ENCODE peak calls at places on chromosomes 11 and 22, in eight cellular contexts. F is HCT116, E is GM12891, H is suprapubic skin, A is prostate gland, S is stomach, R is GM12878, D is K562. Y is an unnamed sample.

GRCh38 chr11:83285131-83285770 is 916 bp downstream of the CCDC90B start:
- DNase-seq in F (no peak), E (no peak), H (no peak), A (no peak), S (no peak), R (no peak), D (no peak), Y (no peak)

GRCh38 chr22:41301085-41302015 is at the start of gene ZC3H7B:
- DNase-seq in F (no peak), E (peak; percentile 97), H (peak; percentile 82), A (peak; percentile 81), S (peak; percentile 84), R (peak; percentile 28), D (peak; percentile 87), Y (peak; percentile 88)

GRCh38 chr11:47691979-47692378 is 23.2 kb downstream of the AGBL2 start:
- DNase-seq in F (no peak), E (no peak), H (no peak), A (no peak), S (no peak), R (no peak), D (no peak), Y (no peak)

GRCh38 chr22:46756097-46756496 is 6.4 kb upstream of the TBC1D22A start:
- DNase-seq in F (no peak), E (no peak), H (no peak), A (no peak), S (no peak), R (no peak), D (no peak), Y (no peak)

GRCh38 chr11:112267188-112267591 is 6.5 kb upstream of the PLET1 start:
- DNase-seq in F (no peak), E (no peak), H (no peak), A (no peak), S (no peak), R (no peak), D (no peak), Y (no peak)

GRCh38 chr22:31055322-31056159 is 25.6 kb upstream of the SMTN start:
- DNase-seq in F (no peak), E (no peak), H (peak; percentile 92), A (peak; percentile 94), S (peak; percentile 94), R (no peak), D (no peak), Y (peak; percentile 69)

GRCh38 chr22:39421691-39422090 is 22.1 kb downstream of the TAB1 start:
- DNase-seq in F (no peak), E (no peak), H (no peak), A (no peak), S (no peak), R (no peak), D (no peak), Y (no peak)

GRCh38 chr22:27726344-27726725 is 75.2 kb downstream of the MN1 start:
- DNase-seq in F (no peak), E (no peak), H (no peak), A (no peak), S (no peak), R (no peak), D (no peak), Y (no peak)

GRCh38 chr11:94546886-94547285 is 3.2 kb downstream of the FUT4 start:
- DNase-seq in F (no peak), E (no peak), H (no peak), A (no peak), S (no peak), R (no peak), D (no peak), Y (no peak)

GRCh38 chr11:125494601-125494986 is 1.5 kb downstream of the FEZ1 start:
- DNase-seq in F (no peak), E (no peak), H (no peak), A (no peak), S (no peak), R (no peak), D (no peak), Y (no peak)

GRCh38 chr11:99142237-99142636 is 121.5 kb downstream of the CNTN5 start:
- DNase-seq in F (no peak), E (no peak), H (no peak), A (no peak), S (no peak), R (no peak), D (no peak), Y (no peak)

GRCh38 chr22:37742374-37743092 is 45.7 kb downstream of the TRIOBP start:
- DNase-seq in F (peak; percentile 96), E (no peak), H (no peak), A (no peak), S (peak; percentile 70), R (no peak), D (no peak), Y (no peak)

GRCh38 chr11:45456686-45457085 is 170.5 kb upstream of the SYT13 start:
- DNase-seq in F (no peak), E (no peak), H (no peak), A (no peak), S (no peak), R (no peak), D (no peak), Y (no peak)

GRCh38 chr11:3219281-3219892 is 774 bp upstream of the MRGPRG start:
- DNase-seq in F (no peak), E (no peak), H (peak; percentile 45), A (no peak), S (peak; percentile 22), R (no peak), D (no peak), Y (no peak)

GRCh38 chr11:14184548-14184947 is 174.4 kb downstream of the RRAS2 start:
- DNase-seq in F (no peak), E (no peak), H (no peak), A (no peak), S (no peak), R (no peak), D (no peak), Y (no peak)

GRCh38 chr11:17827006-17827405 is 92.4 kb downstream of the KCNC1 start:
- DNase-seq in F (no peak), E (no peak), H (no peak), A (no peak), S (no peak), R (no peak), D (no peak), Y (no peak)

GRCh38 chr11:8249482-8249881 is 14.2 kb downstream of the LMO1 start:
- DNase-seq in F (no peak), E (no peak), H (peak; percentile 18), A (no peak), S (no peak), R (no peak), D (no peak), Y (no peak)

GRCh38 chr22:21446827-21447690 is 20.1 kb upstream of the TMEM191C start:
- DNase-seq in F (no peak), E (no peak), H (peak; percentile 46), A (peak; percentile 3), S (peak; percentile 16), R (no peak), D (no peak), Y (peak; percentile 56)

GRCh38 chr11:122747358-122747757 is 90.9 kb upstream of the CRTAM start:
- DNase-seq in F (no peak), E (no peak), H (no peak), A (no peak), S (no peak), R (no peak), D (no peak), Y (no peak)
- TF ChIP-seq POLR2AphosphoS5 in F (no peak), E (no peak), H (no peak), A (no peak), S (no peak), R (no peak), D (no peak), Y (no peak)

GRCh38 chr11:64742087-64742939 is 1.6 kb downstream of the RASGRP2 start:
- DNase-seq in F (no peak), E (peak; percentile 72), H (no peak), A (no peak), S (no peak), R (no peak), D (peak; percentile 67), Y (no peak)

GRCh38 chr11:64741393-64742086 is 2.4 kb downstream of the RASGRP2 start:
- DNase-seq in F (no peak), E (no peak), H (no peak), A (no peak), S (no peak), R (no peak), D (no peak), Y (peak; percentile 84)

GRCh38 chr11:64744544-64745218 is 739 bp upstream of the RASGRP2 start:
- DNase-seq in F (no peak), E (no peak), H (no peak), A (no peak), S (no peak), R (no peak), D (peak; percentile 74), Y (peak; percentile 92)

GRCh38 chr11:64743591-64744543 is at the start of gene RASGRP2:
- DNase-seq in F (no peak), E (peak; percentile 73), H (peak; percentile 90), A (peak; percentile 36), S (peak; percentile 74), R (no peak), D (peak; percentile 87), Y (peak; percentile 90)

DNA sequence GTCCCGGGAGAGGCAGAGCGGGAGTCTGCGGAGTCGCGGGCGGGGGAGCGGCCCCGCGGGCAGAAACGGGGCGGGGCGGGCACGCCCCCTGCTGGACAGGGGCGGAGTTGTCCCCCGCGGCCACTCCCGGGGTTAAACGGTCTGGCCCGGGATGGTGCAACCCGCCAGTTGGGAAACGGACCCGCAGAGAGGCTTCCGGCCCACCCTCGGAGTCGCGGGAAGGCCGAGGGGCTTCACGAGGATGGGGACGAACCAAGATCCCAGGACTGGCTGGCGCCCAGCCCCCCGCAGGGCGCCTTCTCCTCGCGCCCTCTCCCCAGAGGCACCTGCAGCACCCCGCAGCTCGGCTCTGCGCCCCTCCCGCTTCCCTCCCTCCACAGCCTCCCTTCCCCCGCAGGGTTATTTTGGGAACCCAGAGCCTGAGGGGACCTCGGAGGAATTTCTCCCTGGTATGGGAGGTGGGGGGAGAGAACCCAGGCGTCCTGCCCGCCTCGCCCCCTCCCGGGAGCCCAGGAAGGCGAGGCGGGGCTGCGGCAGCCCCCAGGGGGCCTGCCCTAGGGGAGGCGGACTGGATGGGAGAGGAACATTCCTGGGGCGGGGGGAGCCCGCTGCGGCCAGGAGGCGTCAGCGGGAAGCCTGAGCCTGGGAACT is 877 bp downstream of the RASGRP2 start:
- DNase-seq in F (no peak), E (peak; percentile 96), H (peak; percentile 90), A (no peak), S (peak; percentile 79), R (no peak), D (peak; percentile 94), Y (peak; percentile 87)
- TF ChIP-seq POLR2AphosphoS5 in F (peak; percentile 47), E (no peak), H (no peak), A (no peak), S (no peak), R (no peak), D (no peak), Y (peak; percentile 67)

GRCh38 chr11:63761173-63761572 is 7.4 kb downstream of the ZFTA start:
- DNase-seq in F (no peak), E (no peak), H (no peak), A (no peak), S (no peak), R (no peak), D (no peak), Y (no peak)
- TF ChIP-seq POLR2AphosphoS5 in F (no peak), E (no peak), H (no peak), A (no peak), S (no peak), R (no peak), D (no peak), Y (no peak)

DNA sequence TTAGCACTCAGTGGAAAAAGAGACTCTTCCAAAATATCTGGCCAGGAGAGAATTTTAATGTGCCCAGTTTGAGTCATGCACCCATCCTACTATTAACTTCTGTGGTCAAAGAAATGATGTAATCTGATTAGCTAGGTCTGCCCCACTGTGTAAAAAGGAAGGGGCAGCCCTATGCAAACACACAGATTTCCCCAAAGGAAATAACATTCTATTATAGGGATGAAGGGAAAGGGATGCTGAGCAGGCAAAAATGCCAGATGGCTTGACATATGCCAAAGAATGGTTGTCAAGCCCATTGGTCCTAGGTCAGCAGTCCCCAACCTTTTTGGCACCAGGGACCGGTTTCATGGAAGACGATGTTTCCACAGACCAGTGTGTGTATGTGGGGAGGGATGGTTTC is 43.3 kb upstream of the PAK1 start:
- DNase-seq in F (no peak), E (no peak), H (no peak), A (no peak), S (no peak), R (no peak), D (no peak), Y (no peak)
- TF ChIP-seq POLR2AphosphoS5 in F (no peak), E (no peak), H (no peak), A (no peak), S (no peak), R (no peak), D (no peak), Y (no peak)

Y was measured in upper lobe of left lung.